ENCODE peak calls at places on chromosomes 5 and 9, in five cellular contexts. T is fibroblast of lung, I is neural progenitor cell, X is tibial nerve, V is left ventricle myocardium inferior. K is an unnamed sample.
A peak's percentile ranks its signal among the peaks of the same experiment; 100 is the strongest.

GRCh38 chr9:91159664-91160121 is 202.0 kb downstream of the AUH start:
- DNase-seq in T (no peak), I (no peak), X (peak; percentile 52), V (peak; percentile 65), K (no peak)

GRCh38 chr5:34660444-34660843 is 4.3 kb downstream of the RAI14 start:
- DNase-seq in T (peak; percentile 90), I (no peak), X (no peak), V (no peak), K (no peak)

GRCh38 chr5:143014017-143014651 is 244.0 kb downstream of the ARHGAP26 start:
- DNase-seq in T (no peak), I (peak; percentile 79), X (no peak), V (peak; percentile 29), K (no peak)

GRCh38 chr5:74326571-74327338 is 313.8 kb downstream of the ENC1 start:
- DNase-seq in T (peak; percentile 84), I (no peak), X (no peak), V (no peak), K (peak; percentile 94)

GRCh38 chr5:119315516-119315949 is 40.3 kb upstream of the TNFAIP8 start:
- DNase-seq in T (peak; percentile 26), I (no peak), X (no peak), V (no peak), K (no peak)

GRCh38 chr5:77987331-77987730 is 211.2 kb upstream of the TBCA start:
- DNase-seq in T (no peak), I (peak; percentile 56), X (no peak), V (no peak), K (no peak)

GRCh38 chr9:726005-726404 is 115.5 kb upstream of the DMRT1 start:
- DNase-seq in T (no peak), I (no peak), X (no peak), V (no peak), K (no peak)

GRCh38 chr5:32290922-32291321 is 21.8 kb downstream of the MTMR12 start:
- DNase-seq in T (no peak), I (no peak), X (no peak), V (no peak), K (no peak)

GRCh38 chr9:124342946-124343485 is 72.2 kb downstream of the PSMB7 start:
- DNase-seq in T (peak; percentile 93), I (peak; percentile 75), X (peak; percentile 34), V (peak; percentile 26), K (no peak)

GRCh38 chr9:100601216-100601615 is 23.3 kb downstream of the CAVIN4 start:
- DNase-seq in T (peak; percentile 54), I (peak; percentile 74), X (no peak), V (no peak), K (no peak)

GRCh38 chr9:5951686-5952211 is 61.1 kb downstream of the MLANA start:
- DNase-seq in T (peak; percentile 62), I (no peak), X (no peak), V (no peak), K (no peak)

GRCh38 chr5:176413255-176413565 is 3.1 kb downstream of the CLTB start:
- DNase-seq in T (peak; percentile 55), I (no peak), X (no peak), V (peak; percentile 50), K (peak; percentile 90)

GRCh38 chr9:128887914-128888350 is 6.0 kb downstream of the LRRC8A start:
- DNase-seq in T (peak; percentile 37), I (peak; percentile 41), X (no peak), V (no peak), K (no peak)

GRCh38 chr5:31427013-31427783 is 104.7 kb downstream of the DROSHA start:
- DNase-seq in T (no peak), I (peak; percentile 8), X (no peak), V (no peak), K (no peak)

GRCh38 chr5:177126771-177127170 is 6.8 kb upstream of the NSD1 start:
- DNase-seq in T (no peak), I (no peak), X (no peak), V (no peak), K (no peak)

GRCh38 chr5:143554194-143554717 is 150.8 kb upstream of the NR3C1 start:
- DNase-seq in T (peak; percentile 94), I (no peak), X (no peak), V (no peak), K (no peak)

GRCh38 chr5:153147891-153148623 is 342.4 kb upstream of the GRIA1 start:
- DNase-seq in T (peak; percentile 49), I (peak; percentile 82), X (no peak), V (no peak), K (peak; percentile 72)

GRCh38 chr9:16458696-16459420 is 411.6 kb downstream of the BNC2 start:
- DNase-seq in T (peak; percentile 62), I (no peak), X (no peak), V (no peak), K (no peak)

GRCh38 chr5:38468978-38469706 is 87.3 kb downstream of the LIFR start:
- DNase-seq in T (peak; percentile 60), I (no peak), X (peak; percentile 69), V (peak; percentile 85), K (no peak)

GRCh38 chr9:75591972-75592371 is 298.5 kb upstream of the PCSK5 start:
- DNase-seq in T (no peak), I (no peak), X (no peak), V (no peak), K (no peak)

GRCh38 chr9:130341839-130342713 is 76.5 kb downstream of the HMCN2 start:
- DNase-seq in T (no peak), I (no peak), X (no peak), V (no peak), K (peak; percentile 38)
- H3K4me1 ChIP-seq in T (no peaks in the 10 kb centered on the region), I (peaks cover 6% of the 10 kb centered on the region), X (peaks cover 7% of the 10 kb centered on the region), V (no peaks in the 10 kb centered on the region), K (no peaks in the 10 kb centered on the region)

GRCh38 chr9:94139672-94140417 is 55.6 kb downstream of the PTPDC1 start:
- DNase-seq in T (peak; percentile 98), I (no peak), X (peak; percentile 85), V (peak; percentile 85), K (peak; percentile 82)
- H3K4me3 ChIP-seq in T (no peak overlapping the region), I (no peak overlapping the region), X (no peak overlapping the region), V (peak overlapping the region; percentile 40), K (no peak overlapping the region)

GRCh38 chr5:133993152-133993548 is 11.6 kb downstream of the VDAC1 start:
- DNase-seq in T (peak; percentile 73), I (no peak), X (no peak), V (no peak), K (no peak)
- H3K4me1 ChIP-seq in T (peaks cover 16% of the 10 kb centered on the region), I (peaks cover 21% of the 10 kb centered on the region), X (peaks cover 65% of the 10 kb centered on the region), V (peaks cover 80% of the 10 kb centered on the region), K (peaks cover 23% of the 10 kb centered on the region)

DNA sequence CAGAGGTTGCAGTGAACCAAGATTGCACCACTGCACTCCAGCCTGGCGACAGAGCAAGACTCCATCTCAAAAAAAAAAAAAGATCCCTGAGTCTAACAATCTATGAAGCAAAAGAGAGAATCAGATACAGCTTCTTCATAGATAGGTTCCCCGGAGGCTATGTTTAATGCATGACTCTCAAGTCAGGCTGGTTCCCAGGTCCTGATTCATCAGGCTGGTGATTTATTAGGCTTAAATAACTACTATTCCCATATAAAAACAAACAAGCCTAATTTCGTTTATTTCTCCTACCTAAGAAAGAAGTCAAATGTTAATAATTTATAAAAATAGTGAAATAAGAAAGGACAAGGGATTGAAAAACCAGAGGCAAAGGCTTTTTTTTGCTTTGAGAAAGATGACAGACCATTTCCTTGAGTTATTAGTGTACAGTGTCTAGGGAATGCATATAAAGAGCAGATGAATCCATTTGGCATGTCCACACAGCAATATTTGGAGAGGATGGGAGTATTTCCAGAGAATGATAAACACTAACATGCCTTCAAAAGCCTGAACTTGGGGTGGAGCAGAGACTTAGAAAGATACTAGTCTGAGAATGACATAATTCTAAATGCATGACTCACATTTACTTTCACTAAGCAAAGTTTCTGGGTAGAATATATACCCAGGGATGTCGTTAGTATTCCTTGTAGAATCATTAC is 115.3 kb downstream of the NREP start:
- DNase-seq in T (peak; percentile 82), I (no peak), X (no peak), V (no peak), K (no peak)
- H3K4me3 ChIP-seq in T (no peak overlapping the region), I (no peak overlapping the region), X (no peak overlapping the region), V (no peak overlapping the region), K (no peak overlapping the region)

GRCh38 chr9:133372144-133372543 is 3.7 kb downstream of the SURF4 start:
- DNase-seq in T (no peak), I (no peak), X (no peak), V (no peak), K (no peak)

GRCh38 chr9:133369419-133369818 is 6.4 kb downstream of the SURF4 start:
- DNase-seq in T (no peak), I (no peak), X (no peak), V (no peak), K (no peak)

GRCh38 chr9:133369923-133370322 is 5.9 kb downstream of the SURF4 start:
- DNase-seq in T (no peak), I (no peak), X (no peak), V (no peak), K (no peak)

GRCh38 chr9:133370680-133371079 is 5.2 kb downstream of the SURF4 start:
- DNase-seq in T (no peak), I (no peak), X (no peak), V (no peak), K (no peak)

DNA sequence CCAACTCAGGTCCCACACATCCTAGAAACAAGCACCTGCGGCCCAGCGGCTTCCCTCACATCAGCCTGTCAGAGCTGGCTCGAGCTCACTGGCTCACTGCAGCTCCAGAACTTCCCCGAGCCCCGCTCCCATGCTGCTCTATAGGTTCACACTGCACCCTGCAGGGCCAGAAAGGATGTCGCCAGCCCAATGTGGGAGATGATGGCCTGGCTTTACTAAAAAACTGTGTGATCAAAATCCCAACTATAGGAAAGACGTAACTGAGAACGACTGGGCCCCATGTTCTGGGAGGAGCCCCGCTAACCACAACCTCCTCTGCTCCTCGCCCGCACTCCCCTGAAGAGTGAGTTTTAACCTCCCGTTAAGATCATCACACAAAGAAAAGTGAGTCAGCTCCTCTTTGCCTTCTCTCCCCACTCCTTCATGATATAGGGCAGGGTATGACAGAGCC is 4.6 kb downstream of the SURF4 start:
- DNase-seq in T (no peak), I (no peak), X (no peak), V (no peak), K (no peak)
- H3K4me1 ChIP-seq in T (peaks cover 10% of the 10 kb centered on the region), I (peaks cover 4% of the 10 kb centered on the region), X (peaks cover 84% of the 10 kb centered on the region), V (peaks cover 89% of the 10 kb centered on the region), K (no peaks in the 10 kb centered on the region)

GRCh38 chr5:181184845-181185216 is 20.2 kb downstream of the TRIM7 start:
- DNase-seq in T (no peak), I (no peak), X (no peak), V (no peak), K (no peak)
- H3K4me3 ChIP-seq in T (no peak overlapping the region), I (peak overlapping the region; percentile 47), X (no peak overlapping the region), V (peak overlapping the region; percentile 65), K (peak overlapping the region; percentile 34)

DNA sequence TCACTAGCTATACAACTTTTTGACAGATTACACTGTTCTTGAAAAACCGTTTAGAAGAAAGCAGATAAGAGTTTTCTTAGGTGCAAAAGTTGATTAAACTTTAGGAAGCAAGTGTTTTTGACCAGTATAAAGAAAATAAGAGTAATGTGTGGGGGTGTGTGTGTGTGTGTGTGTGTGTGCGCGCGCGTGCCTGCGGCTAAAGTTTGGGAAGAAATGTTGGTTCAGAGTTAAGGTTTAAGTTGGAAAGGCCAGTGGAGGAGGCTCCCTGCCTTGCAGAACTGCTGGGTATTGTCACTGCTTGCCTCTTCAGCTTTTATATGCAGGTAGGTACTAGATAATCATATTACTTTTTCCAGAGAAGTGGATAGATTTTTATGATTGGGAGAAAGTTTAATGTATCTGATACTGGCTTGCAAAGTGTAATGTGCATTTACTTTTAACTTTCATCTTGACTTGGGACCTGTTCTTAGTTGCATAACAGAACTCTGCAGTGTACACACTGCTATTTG is 2.0 kb downstream of the PIK3R1 start:
- DNase-seq in T (peak; percentile 53), I (peak; percentile 13), X (no peak), V (no peak), K (no peak)
- H3K4me1 ChIP-seq in T (no peaks in the 10 kb centered on the region), I (peaks cover 24% of the 10 kb centered on the region), X (peaks cover 33% of the 10 kb centered on the region), V (peaks cover 85% of the 10 kb centered on the region), K (peaks cover 12% of the 10 kb centered on the region)